ENCODE peak calls at places on chromosomes 13 and 19, in seven cellular contexts. G, M, J, E, D, P and N are unnamed samples. For H3K4me1, the result is how much of the 10 kb centered on the place peaks cover.

GRCh38 chr19:7681336-7682174 is 922 bp downstream of the TRAPPC5 start:
- DNase-seq in E (peak), P (peak), G (peak), M (no peak), J (peak), D (peak), N (peak)

GRCh38 chr19:54674021-54674617 is 11.3 kb downstream of the LILRB4 start:
- DNase-seq in M (no peak), D (no peak), G (no peak), J (no peak), E (no peak), P (peak), N (peak)

GRCh38 chr19:54955356-54955755 is 8.0 kb upstream of the NLRP7 start:
- DNase-seq in E (no peak), G (no peak), P (no peak), M (no peak), J (no peak), D (no peak), N (no peak)

GRCh38 chr13:57624565-57625435 is 6.7 kb upstream of the PCDH17 start:
- DNase-seq in M (no peak), D (peak), J (no peak), E (peak), G (no peak), P (no peak), N (peak)

GRCh38 chr19:53394522-53394973 is 401 bp upstream of the ZNF765 start:
- DNase-seq in J (peak), E (peak), G (peak), M (no peak), D (peak), P (no peak), N (no peak)

GRCh38 chr13:39210961-39211534 is 172.8 kb downstream of the NHLRC3 start:
- DNase-seq in G (no peak), D (no peak), P (no peak), M (no peak), J (no peak), E (no peak), N (no peak)

GRCh38 chr19:6828306-6828697 is 55.8 kb downstream of the VAV1 start:
- DNase-seq in J (no peak), M (peak), D (no peak), E (no peak), P (peak), G (no peak), N (no peak)

GRCh38 chr13:109468123-109468522 is 318.3 kb downstream of the IRS2 start:
- DNase-seq in J (no peak), D (no peak), P (no peak), G (no peak), M (no peak), E (no peak), N (no peak)

GRCh38 chr13:27449081-27449603 is 1.2 kb downstream of the MTIF3 start:
- DNase-seq in J (no peak), P (no peak), G (no peak), D (no peak), M (no peak), E (no peak), N (no peak)

GRCh38 chr19:38650911-38651584 is 3.6 kb downstream of the ACTN4 start:
- DNase-seq in P (no peak), D (no peak), G (no peak), M (no peak), J (no peak), E (peak), N (no peak)

GRCh38 chr19:40596608-40597328 is 4.4 kb upstream of the LTBP4 start:
- DNase-seq in D (peak), J (no peak), G (no peak), M (no peak), E (peak), P (peak), N (no peak)

GRCh38 chr13:108226184-108226583 is 8.0 kb downstream of the ABHD13 start:
- DNase-seq in G (no peak), D (no peak), J (no peak), M (no peak), E (peak), P (no peak), N (no peak)

GRCh38 chr13:88857256-88857655 is 1186.1 kb downstream of the SLITRK5 start:
- DNase-seq in D (no peak), P (no peak), J (no peak), G (no peak), E (no peak), M (no peak), N (no peak)

GRCh38 chr19:56748443-56748842 is 76.9 kb upstream of the ZNF835 start:
- DNase-seq in E (no peak), M (no peak), G (no peak), D (no peak), J (no peak), P (no peak), N (no peak)

GRCh38 chr13:33079960-33080359 is 63.7 kb downstream of the KL start:
- DNase-seq in G (no peak), P (no peak), D (no peak), M (no peak), J (no peak), E (no peak), N (no peak)

GRCh38 chr19:5697890-5698634 is 8.0 kb downstream of the RPL36 start:
- DNase-seq in G (no peak), P (no peak), J (no peak), E (peak), D (no peak), M (no peak), N (no peak)

GRCh38 chr13:80654638-80655249 is 313.8 kb upstream of the SPRY2 start:
- DNase-seq in J (no peak), E (no peak), P (no peak), M (no peak), G (no peak), D (no peak), N (no peak)

GRCh38 chr19:6023085-6023682 is 45.2 kb upstream of the RANBP3 start:
- DNase-seq in P (no peak), M (no peak), J (no peak), E (no peak), D (no peak), G (no peak), N (no peak)

GRCh38 chr13:73849292-73849691 is 284.9 kb downstream of the KLF12 start:
- DNase-seq in M (no peak), G (no peak), P (peak), D (peak), J (no peak), E (peak), N (peak)

GRCh38 chr19:36169084-36169760 is 17.0 kb upstream of the COX7A1 start:
- DNase-seq in D (peak), M (no peak), G (no peak), E (peak), J (no peak), P (no peak), N (no peak)

GRCh38 chr13:35917942-35918645 is 213.1 kb downstream of the DCLK1 start:
- DNase-seq in P (no peak), J (no peak), M (no peak), D (no peak), G (no peak), E (no peak), N (no peak)

GRCh38 chr13:39918837-39919236 is 263.4 kb downstream of the COG6 start:
- DNase-seq in M (no peak), P (no peak), G (no peak), D (no peak), J (no peak), E (no peak), N (no peak)

GRCh38 chr13:43545317-43545874 is 241.4 kb downstream of the ENOX1 start:
- DNase-seq in D (no peak), M (no peak), J (no peak), E (no peak), G (no peak), P (no peak), N (no peak)

GRCh38 chr19:33309826-33310225 is 7.5 kb upstream of the CEBPA start:
- DNase-seq in G (no peak), D (no peak), J (no peak), E (no peak), M (no peak), P (no peak), N (no peak)

GRCh38 chr13:95697052-95697680 is 20.2 kb downstream of the DNAJC3 start:
- DNase-seq in J (no peak), E (no peak), M (no peak), G (no peak), D (no peak), P (no peak), N (no peak)

GRCh38 chr19:6225232-6225635 is 54.5 kb downstream of the MLLT1 start:
- DNase-seq in M (peak), G (no peak), D (no peak), E (no peak), J (no peak), P (no peak), N (no peak)

GRCh38 chr13:80923907-80924306 is 583.0 kb upstream of the SPRY2 start:
- DNase-seq in E (no peak), J (no peak), M (no peak), P (no peak), D (no peak), G (no peak), N (no peak)

GRCh38 chr19:18932216-18932841 is 8.7 kb downstream of the HOMER3 start:
- DNase-seq in G (peak), P (peak), E (peak), D (peak), J (no peak), M (peak), N (peak)

GRCh38 chr13:42696191-42696590 is 85.2 kb upstream of the FAM216B start:
- DNase-seq in J (no peak), M (peak), E (peak), G (no peak), D (no peak), P (no peak), N (no peak)

GRCh38 chr19:29809795-29810503 is 1.8 kb upstream of the CCNE1 start:
- DNase-seq in M (no peak), J (no peak), E (no peak), G (no peak), P (no peak), D (no peak), N (no peak)

GRCh38 chr19:42032428-42032827 is 37.6 kb downstream of the GRIK5 start:
- DNase-seq in J (no peak), G (no peak), P (no peak), D (no peak), E (no peak), M (no peak), N (no peak)
- H3K27ac ChIP-seq in J (no peak), G (no peak), P (no peak), D (no peak), E (no peak), M (no peak), N (no peak)

GRCh38 chr19:43779820-43780219 is 953 bp downstream of the KCNN4 start:
- DNase-seq in D (no peak), P (peak), G (no peak), E (peak), J (no peak), M (no peak), N (no peak)

GRCh38 chr19:43778651-43779050 is 2.1 kb downstream of the KCNN4 start:
- DNase-seq in P (no peak), J (no peak), M (no peak), D (no peak), E (no peak), G (no peak), N (no peak)

GRCh38 chr19:43777163-43777700 is 3.5 kb downstream of the KCNN4 start:
- DNase-seq in D (no peak), P (peak), M (no peak), J (no peak), G (no peak), E (peak), N (no peak)

GRCh38 chr19:43780706-43781525 is at the start of gene KCNN4:
- DNase-seq in J (no peak), E (peak), M (no peak), D (peak), G (no peak), P (peak), N (no peak)

GRCh38 chr19:43779147-43779819 is 1.5 kb downstream of the KCNN4 start:
- DNase-seq in D (peak), M (no peak), E (peak), J (no peak), P (no peak), G (no peak), N (no peak)
- H3K4me1 ChIP-seq in D (half or more), M (under half), E (under half), J (under half), P (half or more), G (under half), N (under half)

GRCh38 chr13:107203146-107203847 is 635.4 kb upstream of the ARGLU1 start:
- DNase-seq in P (peak), D (no peak), M (no peak), E (peak), J (no peak), G (no peak), N (no peak)
- TF ChIP-seq CTCF in P (no peak), D (no peak), M (peak), E (peak), J (no peak), G (peak), N (peak)

DNA sequence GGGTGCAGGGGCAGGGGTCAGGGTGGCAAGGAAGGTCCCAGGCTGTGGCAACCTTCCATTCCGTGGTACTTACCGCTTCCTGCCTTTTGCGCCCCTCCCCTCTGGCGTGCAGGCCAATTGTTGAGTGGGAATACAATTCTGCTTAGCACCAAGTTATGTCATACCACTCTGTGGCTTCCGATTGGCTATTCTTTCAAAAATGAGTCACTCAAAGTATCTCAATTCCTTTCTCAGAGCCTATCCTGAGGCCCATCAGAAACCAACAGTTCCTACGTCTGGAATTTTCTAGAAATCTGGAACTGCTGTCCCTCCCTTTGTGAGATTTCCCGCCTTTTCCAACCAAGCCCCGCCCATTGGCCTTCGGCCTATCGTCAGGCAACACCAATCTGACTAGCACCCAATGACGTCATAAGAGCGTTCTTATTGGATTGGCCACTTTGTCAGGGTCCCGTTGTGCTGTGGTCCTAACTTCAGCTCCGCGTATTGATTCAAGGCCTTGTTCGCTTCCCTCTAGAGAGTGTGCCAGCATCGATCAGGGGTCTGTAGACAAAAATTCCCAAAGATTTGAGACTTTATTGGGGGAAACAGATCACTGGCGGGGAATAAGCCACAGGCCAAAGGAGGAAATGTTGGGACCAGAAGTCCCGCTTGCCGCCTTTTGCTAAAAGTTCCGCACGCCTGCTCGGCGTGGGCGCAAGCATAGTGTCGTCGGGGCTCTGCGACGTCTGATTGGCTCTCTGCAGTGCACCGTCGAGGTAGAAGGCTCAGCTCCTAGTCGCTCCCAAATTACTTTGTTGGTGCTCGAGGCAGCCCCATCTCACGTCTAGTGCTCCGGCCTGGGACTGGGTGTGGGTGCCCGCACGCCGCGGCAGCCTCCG is 11.7 kb downstream of the NTN5 start:
- DNase-seq in J (peak), E (peak), M (peak), D (peak), G (peak), P (peak), N (peak)
- H3K27ac ChIP-seq in J (peak), E (no peak), M (peak), D (peak), G (peak), P (peak), N (no peak)

DNA sequence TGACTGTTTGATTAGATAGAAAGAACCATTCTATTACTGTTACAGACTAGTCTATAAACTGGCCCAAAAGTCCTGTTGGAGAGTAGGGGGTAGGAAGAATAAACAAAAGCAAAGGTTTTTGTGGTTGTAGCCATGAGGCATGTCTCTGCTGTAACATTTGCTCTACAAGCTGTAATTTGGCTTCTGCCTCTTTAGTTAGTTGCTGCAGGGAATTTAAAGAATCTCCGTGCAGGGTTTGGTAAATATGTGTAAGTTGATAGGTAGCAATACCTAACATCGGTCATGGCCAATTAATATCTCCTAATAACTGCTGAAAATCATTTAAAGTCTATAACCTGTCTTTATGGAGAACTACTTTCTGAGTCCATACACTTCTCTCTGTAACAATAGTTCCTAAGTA is 13.0 kb downstream of the FPR3 start:
- DNase-seq in M (no peak), J (no peak), G (no peak), P (no peak), E (no peak), D (no peak), N (no peak)
- H3K4me1 ChIP-seq in M (under half), J (under half), G (under half), P (under half), E (under half), D (under half), N (under half)

DNA sequence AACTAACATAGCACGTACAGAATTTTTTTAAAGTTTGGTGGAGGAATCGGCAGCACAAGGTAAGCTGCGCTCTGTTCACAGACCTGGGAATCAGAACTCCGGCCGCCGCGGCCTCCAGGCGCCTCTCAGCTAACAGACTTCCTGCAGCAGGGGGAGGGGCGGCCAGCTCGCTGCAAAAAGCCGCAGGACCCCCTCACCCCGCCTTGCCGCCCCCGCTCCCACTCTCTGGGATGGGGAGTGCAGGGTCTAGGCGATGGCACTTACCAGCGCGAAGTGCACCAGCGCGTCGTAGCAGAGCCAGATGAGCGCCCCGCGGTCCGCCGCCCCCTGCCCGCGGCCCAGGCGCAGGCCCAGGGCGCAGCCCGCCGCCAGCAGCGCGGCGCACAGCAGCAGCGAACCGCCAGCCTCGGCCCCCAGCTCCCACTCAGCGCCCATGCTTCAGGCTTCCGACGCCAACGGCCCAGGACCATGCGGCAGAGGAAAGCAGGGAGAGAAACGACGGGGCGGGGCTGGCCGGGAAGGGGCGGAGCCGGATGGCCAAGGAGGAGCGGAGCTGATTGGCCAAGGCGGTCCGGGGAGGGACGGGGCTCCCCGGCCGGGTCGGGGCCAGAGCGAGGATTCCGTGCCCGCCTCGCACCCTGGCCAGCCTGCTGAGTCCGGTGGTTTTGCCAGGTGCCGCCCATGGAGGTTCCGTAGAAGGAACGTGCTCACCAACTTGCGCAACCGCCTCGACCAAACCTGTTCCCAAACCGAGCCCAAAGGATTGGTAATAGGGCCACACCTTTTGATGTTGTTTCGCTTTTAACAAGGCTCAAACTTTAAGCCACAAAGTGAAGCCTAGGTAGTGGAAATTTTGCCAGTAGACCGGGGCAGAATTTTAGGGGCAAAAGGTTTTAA is at the start of gene EBPL:
- DNase-seq in M (peak), E (peak), G (peak), D (peak), J (peak), P (peak), N (peak)
- TF ChIP-seq CTCF in M (no peak), E (no peak), G (no peak), D (no peak), J (no peak), P (no peak), N (no peak)

GRCh38 chr13:31952641-31953380 is 78.8 kb upstream of the FRY start:
- DNase-seq in M (no peak), D (no peak), E (no peak), P (no peak), J (no peak), G (no peak), N (no peak)

GRCh38 chr13:31947506-31947905 is 84.1 kb upstream of the FRY start:
- DNase-seq in D (no peak), J (no peak), P (no peak), G (no peak), M (no peak), E (no peak), N (no peak)

GRCh38 chr13:31950121-31950810 is 81.3 kb upstream of the FRY start:
- DNase-seq in P (no peak), D (no peak), J (no peak), E (no peak), M (no peak), G (no peak), N (no peak)

GRCh38 chr13:31947105-31947504 is 84.5 kb upstream of the FRY start:
- DNase-seq in J (no peak), E (no peak), M (no peak), P (no peak), D (no peak), G (no peak), N (no peak)

GRCh38 chr13:31951215-31951678 is 80.3 kb upstream of the FRY start:
- DNase-seq in G (peak), P (no peak), M (no peak), J (peak), E (peak), D (peak), N (peak)
- H3K27ac ChIP-seq in G (no peak), P (no peak), M (no peak), J (peak), E (peak), D (no peak), N (peak)

DNA sequence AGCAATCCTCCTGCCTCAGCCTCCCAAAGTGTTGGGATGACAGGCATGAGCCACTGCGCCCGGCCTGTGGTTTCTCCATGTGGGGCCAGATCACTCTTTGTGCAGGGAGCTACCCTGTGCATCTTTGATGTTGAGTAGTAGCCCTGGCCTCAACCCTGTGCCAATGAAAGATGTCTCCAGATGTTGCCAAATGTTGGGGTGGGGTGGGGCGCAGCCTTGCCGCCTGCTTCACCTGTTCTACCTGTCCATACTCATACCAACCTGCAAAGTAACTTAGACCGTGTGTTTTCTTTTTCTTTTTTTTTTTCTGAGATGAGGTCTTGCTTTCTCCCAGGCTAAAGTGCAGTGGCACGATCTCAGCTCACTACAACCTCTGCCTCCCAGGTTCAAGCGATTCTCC is 20.9 kb downstream of the IER2 start:
- DNase-seq in J (no peak), D (no peak), E (no peak), G (no peak), P (no peak), M (no peak), N (no peak)
- H3K4me1 ChIP-seq in J (under half), D (under half), E (under half), G (under half), P (half or more), M (under half), N (under half)

GRCh38 chr13:106520205-106521004 is 15.1 kb downstream of the EFNB2 start:
- DNase-seq in G (no peak), D (no peak), E (no peak), M (no peak), P (no peak), J (no peak), N (no peak)
- TF ChIP-seq CTCF in G (peak), D (peak), E (peak), M (peak), P (peak), J (peak), N (no peak)